ENCODE peak calls at places on chromosome 22, in four cellular contexts. S is NCI-H1092 treated with DMSO at 0.1 percent for 48 hours; W is activated CD4-positive, alpha-beta T cell treated with anti-CD3 and anti-CD28 coated beads for 24 hours; M is epithelial cell of proximal tubule. C is an unnamed sample.
A peak's percentile ranks its signal among the peaks of the same experiment; 100 is the strongest.

GRCh38 chr22:28884754-28885375 is 1.5 kb downstream of the ZNRF3 start:
- DNase-seq in S (no peak), W (no peak), M (no peak), C (no peak)

GRCh38 chr22:30304495-30305244 is 15.4 kb upstream of the CASTOR1 start:
- DNase-seq in S (no peak), W (no peak), M (no peak), C (peak; percentile 50)

GRCh38 chr22:49198705-49199084 is 629.0 kb downstream of the BRD1 start:
- DNase-seq in S (no peak), W (no peak), M (no peak), C (no peak)

GRCh38 chr22:31637938-31638618 is 23.9 kb downstream of the PISD start:
- DNase-seq in S (no peak), W (no peak), M (no peak), C (no peak)

GRCh38 chr22:20810645-20811044 is 36.7 kb downstream of the SERPIND1 start:
- DNase-seq in S (no peak), W (peak; percentile 1), M (no peak), C (no peak)

GRCh38 chr22:44455963-44456358 is 42.1 kb downstream of the RTL6 start:
- DNase-seq in S (no peak), W (no peak), M (no peak), C (no peak)

GRCh38 chr22:31286360-31287255 is 5.7 kb downstream of the PIK3IP1 start:
- DNase-seq in S (no peak), W (peak; percentile 47), M (no peak), C (no peak)

GRCh38 chr22:45019861-45020655 is 10.3 kb upstream of the PHF21B start:
- DNase-seq in S (no peak), W (no peak), M (no peak), C (no peak)

GRCh38 chr22:43319661-43320486 is 23.3 kb downstream of the SCUBE1 start:
- DNase-seq in S (no peak), W (no peak), M (no peak), C (no peak)

GRCh38 chr22:48079505-48080295 is 1317.2 kb downstream of the TBC1D22A start:
- DNase-seq in S (no peak), W (no peak), M (no peak), C (no peak)

GRCh38 chr22:31206896-31207687 is 5.0 kb upstream of the LIMK2 start:
- DNase-seq in S (no peak), W (no peak), M (no peak), C (peak; percentile 61)

GRCh38 chr22:44714703-44715350 is 12.8 kb downstream of the PRR5 start:
- DNase-seq in S (no peak), W (no peak), M (no peak), C (no peak)

GRCh38 chr22:48424661-48425060 is 1403.0 kb downstream of the BRD1 start:
- DNase-seq in S (no peak), W (no peak), M (no peak), C (no peak)

C was measured in breast epithelium.